ENCODE peak calls at places on chromosomes 11 and 22, in eight cellular contexts. L, K, G, W, V, U, D and X are unnamed samples.

GRCh38 chr22:27613099-27614089 is 188.2 kb downstream of the MN1 start:
- DNase-seq in L (peak), K (no peak), G (no peak), W (no peak), V (no peak), U (no peak), D (peak), X (no peak)

GRCh38 chr22:20750461-20751184 is 23.3 kb upstream of the SERPIND1 start:
- DNase-seq in L (no peak), K (peak), G (no peak), W (peak), V (no peak), U (peak), D (peak), X (no peak)

GRCh38 chr22:29916007-29916544 is 33.1 kb downstream of the MTMR3 start:
- DNase-seq in L (no peak), K (no peak), G (no peak), W (no peak), V (no peak), U (no peak), D (no peak), X (no peak)

GRCh38 chr11:74057251-74058151 is 48.6 kb upstream of the UCP3 start:
- DNase-seq in L (no peak), K (peak), G (no peak), W (no peak), V (no peak), U (peak), D (no peak), X (no peak)

GRCh38 chr11:43852057-43852636 is 28.5 kb upstream of the ALKBH3 start:
- DNase-seq in L (peak), K (peak), G (peak), W (peak), V (peak), U (peak), D (peak), X (peak)

GRCh38 chr11:95512177-95512576 is 277.4 kb downstream of the FAM76B start:
- DNase-seq in L (no peak), K (peak), G (no peak), W (no peak), V (no peak), U (no peak), D (peak), X (no peak)

GRCh38 chr22:32024791-32025190 is 18.3 kb upstream of the SLC5A1 start:
- DNase-seq in L (no peak), K (no peak), G (no peak), W (no peak), V (no peak), U (no peak), D (peak), X (no peak)

GRCh38 chr11:3994030-3994640 is 100.5 kb upstream of the RRM1 start:
- DNase-seq in L (no peak), K (no peak), G (no peak), W (no peak), V (no peak), U (no peak), D (no peak), X (no peak)

GRCh38 chr22:49776891-49777290 is 50.8 kb downstream of the BRD1 start:
- DNase-seq in L (no peak), K (no peak), G (no peak), W (no peak), V (no peak), U (no peak), D (no peak), X (no peak)

GRCh38 chr22:33299245-33299956 is 241.2 kb upstream of the SYN3 start:
- DNase-seq in L (peak), K (no peak), G (no peak), W (no peak), V (no peak), U (no peak), D (no peak), X (no peak)